ENCODE peak calls at places on chromosome 5, in six cellular contexts. N is H1, T is GM12878, Y is HepG2, M is HCT116, G is K562. J is an unnamed sample.
A peak's percentile ranks its signal among the peaks of the same experiment; 100 is the strongest.

GRCh38 chr5:54090495-54091084 is 219.8 kb downstream of the ARL15 start:
- DNase-seq in Y (peak; percentile 2), G (peak; percentile 67), T (no peak), N (no peak), M (peak; percentile 15), J (no peak)

GRCh38 chr5:159324986-159325385 is 5.3 kb downstream of the IL12B start:
- DNase-seq in T (no peak), Y (no peak), M (no peak), N (no peak), G (no peak), J (no peak)

GRCh38 chr5:82662340-82662739 is 384.2 kb upstream of the RPS23 start:
- DNase-seq in T (no peak), M (no peak), G (no peak), Y (no peak), N (no peak), J (no peak)

GRCh38 chr5:56286015-56286992 is 53.2 kb upstream of the ANKRD55 start:
- DNase-seq in N (no peak), T (no peak), M (no peak), G (no peak), Y (no peak), J (no peak)

GRCh38 chr5:66442951-66443445 is 153.2 kb upstream of the MAST4 start:
- DNase-seq in G (no peak), Y (no peak), N (no peak), M (no peak), T (no peak), J (no peak)

GRCh38 chr5:149581192-149581861 is at the start of gene ARHGEF37:
- DNase-seq in G (no peak), Y (peak; percentile 12), N (peak; percentile 73), T (no peak), M (peak; percentile 33), J (no peak)

GRCh38 chr5:15013654-15014463 is 142.3 kb upstream of the ANKH start:
- DNase-seq in N (no peak), Y (peak; percentile 75), M (peak; percentile 58), T (no peak), G (peak; percentile 45), J (peak; percentile 36)

GRCh38 chr5:2910401-2911175 is 159.1 kb upstream of the IRX2 start:
- DNase-seq in T (no peak), M (no peak), N (peak; percentile 28), Y (no peak), G (no peak), J (no peak)

GRCh38 chr5:372911-373709 is 51.6 kb downstream of the AHRR start:
- DNase-seq in T (no peak), N (peak; percentile 60), M (no peak), G (no peak), Y (no peak), J (no peak)

GRCh38 chr5:72380491-72381274 is 60.5 kb downstream of the PTCD2 start:
- DNase-seq in T (no peak), Y (no peak), G (no peak), N (no peak), M (no peak), J (no peak)
- TF ChIP-seq ZNF274 in T (no peak), Y (no peak), G (no peak), N (no peak), M (no peak), J (no peak)

GRCh38 chr5:132083065-132083678 is 9.6 kb downstream of the CSF2 start:
- DNase-seq in G (no peak), N (no peak), M (no peak), Y (no peak), T (no peak), J (no peak)
- TF ChIP-seq YY1 in G (no peak), N (no peak), M (no peak), Y (no peak), T (peak; percentile 38), J (no peak)

DNA sequence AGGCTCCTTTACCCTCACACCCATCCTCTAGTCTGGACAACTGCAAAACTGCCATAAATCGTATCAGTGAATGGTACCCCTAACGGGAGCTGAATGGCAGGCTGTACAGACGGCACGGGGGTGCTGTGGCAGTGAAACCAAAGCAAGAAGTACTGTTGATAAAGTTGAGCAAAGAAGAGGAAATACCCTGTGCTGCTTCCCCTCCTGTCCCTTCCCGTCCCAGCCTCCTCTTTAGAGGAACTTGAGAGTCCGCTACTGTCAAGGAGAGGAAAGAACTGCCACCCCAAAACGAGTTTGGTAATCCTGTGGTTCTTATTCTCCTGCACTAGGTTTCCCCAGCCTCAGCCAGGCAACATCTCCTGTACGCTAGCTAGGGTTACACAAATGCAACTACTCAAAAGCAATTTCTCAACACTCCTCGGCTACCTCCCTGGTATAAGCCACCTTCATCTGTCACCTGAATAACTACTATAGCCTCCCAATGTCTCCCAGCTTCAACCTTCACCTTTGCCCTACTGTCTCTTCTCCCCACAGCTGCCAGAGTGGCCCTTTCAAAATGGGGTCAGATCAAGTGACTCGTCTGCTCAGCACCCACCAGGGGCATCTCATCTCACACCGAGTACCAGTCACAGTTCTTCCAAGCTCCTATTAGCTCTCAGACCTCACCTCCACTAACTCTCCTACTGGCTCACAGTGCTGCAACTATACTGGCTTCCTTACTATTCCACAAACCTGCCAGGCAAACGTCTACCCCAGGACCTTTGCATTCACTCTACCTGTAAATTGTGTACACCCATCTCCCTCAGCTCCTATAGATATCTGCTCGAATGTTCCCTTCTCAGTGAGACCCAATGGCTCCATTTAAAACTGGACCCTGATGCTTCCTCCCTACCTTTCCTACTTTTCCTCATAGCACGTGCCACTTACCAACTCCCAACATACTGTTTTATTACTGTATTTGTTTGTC is 4.1 kb downstream of the GLRX start:
- DNase-seq in N (no peak), T (no peak), G (no peak), Y (no peak), M (no peak), J (no peak)
- H3K4me3 ChIP-seq in N (no peak overlapping the region), T (peak overlapping the region; percentile 87), G (no peak overlapping the region), Y (peak overlapping the region; percentile 23), M (no peak overlapping the region), J (no peak overlapping the region)

GRCh38 chr5:37552770-37553719 is 173.9 kb downstream of the WDR70 start:
- DNase-seq in Y (no peak), G (peak; percentile 92), N (no peak), T (no peak), M (no peak), J (no peak)
- TF ChIP-seq ZNF274 in Y (no peak), G (no peak), N (no peak), T (no peak), M (no peak), J (no peak)

GRCh38 chr5:139116256-139116655 is 81.9 kb downstream of the SIL1 start:
- DNase-seq in N (no peak), T (no peak), M (no peak), Y (no peak), G (no peak), J (no peak)

GRCh38 chr5:139117342-139117884 is 80.8 kb downstream of the SIL1 start:
- DNase-seq in N (no peak), G (no peak), T (no peak), M (no peak), Y (peak; percentile 16), J (no peak)

GRCh38 chr5:139121120-139121519 is 77.0 kb downstream of the SIL1 start:
- DNase-seq in M (no peak), Y (no peak), N (no peak), G (no peak), T (no peak), J (no peak)

GRCh38 chr5:139118804-139119203 is 79.4 kb downstream of the SIL1 start:
- DNase-seq in T (no peak), N (no peak), Y (no peak), G (no peak), M (no peak), J (no peak)

DNA sequence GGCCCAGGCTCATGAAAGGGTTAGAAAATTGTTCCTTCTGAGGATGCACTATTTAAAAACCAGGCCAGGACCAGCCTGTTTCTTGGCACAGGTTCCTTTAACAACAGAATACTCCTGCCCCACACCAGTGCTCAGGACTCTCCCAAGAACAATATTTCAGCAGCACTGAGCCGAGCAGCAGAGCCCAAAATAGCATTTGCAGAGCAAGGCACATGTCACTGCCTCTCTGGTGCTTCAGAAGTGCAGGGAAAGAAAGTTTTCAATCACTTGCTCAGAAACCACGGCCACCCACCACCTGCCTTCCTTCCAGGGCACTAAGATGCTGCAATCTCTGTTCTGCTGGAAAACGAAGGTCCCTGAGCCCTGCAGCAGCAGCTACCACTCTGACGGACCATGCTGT is 77.6 kb downstream of the SIL1 start:
- DNase-seq in M (no peak), G (no peak), Y (no peak), N (no peak), T (no peak), J (no peak)
- TF ChIP-seq YY1 in M (no peak), G (no peak), Y (no peak), N (no peak), T (no peak), J (no peak)

J was measured in NT2/D1.